ENCODE peak calls at places on chromosomes 13 and 19, in four cellular contexts. S is GM12878, M is HepG2, I is A549. L is an unnamed sample.

GRCh38 chr19:18319591-18320135 is 3.2 kb downstream of the LSM4 start:
- DNase-seq in M (peak), S (no peak), I (no peak), L (no peak)

GRCh38 chr19:18233224-18233825 is 7.1 kb upstream of the PDE4C start:
- DNase-seq in M (peak), I (peak), S (no peak), L (peak)

GRCh38 chr13:84445776-84446175 is 563.5 kb upstream of the SLITRK1 start:
- DNase-seq in S (no peak), M (no peak), I (no peak), L (no peak)

GRCh38 chr19:52524086-52524485 is 3.4 kb upstream of the ZNF808 start:
- DNase-seq in I (no peak), S (no peak), M (no peak), L (no peak)

GRCh38 chr19:47765522-47766358 is 12.8 kb upstream of the SELENOW start:
- DNase-seq in M (peak), I (peak), S (no peak), L (peak)

GRCh38 chr13:68160466-68160865 is 930.3 kb upstream of the PCDH9 start:
- DNase-seq in I (no peak), S (no peak), M (no peak), L (no peak)

GRCh38 chr19:13817615-13818371 is 22.6 kb downstream of the ZSWIM4 start:
- DNase-seq in I (no peak), S (no peak), M (no peak), L (peak)

GRCh38 chr13:100828226-100828625 is 153.6 kb upstream of the TMTC4 start:
- DNase-seq in S (no peak), M (peak), I (no peak), L (no peak)

GRCh38 chr13:102757006-102757405 is 16.6 kb downstream of the TEX30 start:
- DNase-seq in S (no peak), M (no peak), I (no peak), L (no peak)

GRCh38 chr19:4662812-4663211 is 7.3 kb downstream of the MYDGF start:
- DNase-seq in S (no peak), I (no peak), M (no peak), L (no peak)

GRCh38 chr13:34340534-34340933 is 522.6 kb downstream of the RFC3 start:
- DNase-seq in S (no peak), I (no peak), M (no peak), L (no peak)

GRCh38 chr13:33312150-33312908 is 26.8 kb upstream of the STARD13 start:
- DNase-seq in M (peak), I (no peak), S (no peak), L (no peak)

GRCh38 chr19:6362351-6362801 is 1.0 kb downstream of the CLPP start:
- DNase-seq in S (no peak), M (no peak), I (no peak), L (no peak)

GRCh38 chr13:45861352-45861751 is 9.8 kb upstream of the SIAH3 start:
- DNase-seq in M (no peak), S (no peak), I (no peak), L (no peak)

GRCh38 chr13:106752584-106753202 is 184.8 kb upstream of the ARGLU1 start:
- DNase-seq in I (no peak), S (no peak), M (no peak), L (no peak)

GRCh38 chr13:93318538-93318937 is 91.9 kb downstream of the GPC6 start:
- DNase-seq in M (peak), S (no peak), I (no peak), L (no peak)

GRCh38 chr13:51269039-51269438 is 46.8 kb downstream of the FAM124A start:
- DNase-seq in M (no peak), S (no peak), I (no peak), L (no peak)

GRCh38 chr13:21849323-21849722 is 178.4 kb downstream of the FGF9 start:
- DNase-seq in S (peak), I (no peak), M (peak), L (peak)

GRCh38 chr19:13172335-13173128 is 22.3 kb downstream of the IER2 start:
- DNase-seq in S (no peak), I (peak), M (no peak), L (peak)

GRCh38 chr19:49119411-49120324 is at the start of gene PPFIA3:
- DNase-seq in M (no peak), I (no peak), S (no peak), L (peak)
- TF ChIP-seq CHD4 in M (no peak), I (no peak), S (no peak), L (no peak)

DNA sequence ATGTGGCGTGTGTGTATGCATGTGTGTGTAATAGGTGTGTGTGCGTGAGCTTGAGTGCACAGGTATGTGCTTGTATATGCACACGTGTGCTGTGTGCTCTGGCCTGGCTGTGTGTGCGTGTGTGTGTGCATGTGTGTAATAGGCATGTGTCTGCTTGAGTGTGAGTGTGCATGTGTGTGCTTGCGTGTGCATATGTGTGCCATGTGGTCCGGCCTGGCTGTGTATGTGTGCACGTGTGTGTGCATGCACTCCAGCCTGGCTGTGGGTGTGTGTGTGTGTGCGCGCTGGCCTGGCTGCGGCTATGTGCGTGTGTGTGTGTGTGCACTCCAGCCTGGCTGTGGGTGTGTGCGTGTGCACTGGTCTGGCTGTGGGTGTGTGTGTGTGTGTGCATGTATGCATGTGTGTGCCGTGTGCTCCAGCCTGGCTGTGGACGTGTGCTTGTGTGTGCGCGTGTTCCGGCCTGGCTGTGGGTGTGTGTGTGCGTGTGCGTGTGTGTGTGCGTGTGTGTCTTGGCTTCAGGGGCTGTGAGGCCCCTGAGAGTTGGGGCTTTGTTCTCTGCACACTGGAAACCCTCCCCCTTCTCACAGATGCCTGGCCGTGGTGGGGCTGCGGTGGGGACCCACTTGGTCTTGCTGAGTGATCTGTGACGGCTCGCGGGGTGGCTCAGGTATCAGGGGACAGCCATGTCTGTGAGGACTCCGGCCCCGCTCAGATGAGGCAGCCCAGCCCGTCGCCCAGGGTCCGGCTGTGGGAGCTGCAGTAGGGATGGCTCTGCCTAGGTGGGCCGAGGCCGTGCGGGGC is 8.2 kb downstream of the SPPL2B start:
- DNase-seq in M (no peak), I (no peak), S (no peak), L (no peak)
- H3K4me2 ChIP-seq in M (no peak), I (no peak), S (no peak), L (no peak)

GRCh38 chr13:31179754-31180153 is 18.1 kb upstream of the HSPH1 start:
- DNase-seq in S (no peak), I (no peak), M (no peak), L (no peak)
- TF ChIP-seq SMC3 in S (no peak), I (no peak), M (no peak), L (no peak)

GRCh38 chr13:110390572-110390971 is 83.5 kb downstream of the COL4A2 start:
- DNase-seq in M (no peak), I (no peak), S (no peak), L (no peak)
- TF ChIP-seq CHD4 in M (no peak), I (no peak), S (no peak), L (no peak)

GRCh38 chr19:31378404-31378803 is 29.2 kb upstream of the TSHZ3 start:
- DNase-seq in S (no peak), M (peak), I (no peak), L (no peak)
- H3K4me2 ChIP-seq in S (no peak), M (no peak), I (no peak), L (no peak)